ENCODE peak calls at places on chromosome 7, in four cellular contexts. One of them, this sample, is unnamed.

GRCh38 chr7:12564996-12565764 is 5.3 kb upstream of the SCIN start:
- DNase-seq in brain microvascular endothelial cell: peak; percentile 22
- DNase-seq in breast epithelium: no peak
- DNase-seq in ovary: no peak
- DNase-seq in this sample: no peak

GRCh38 chr7:66333443-66333842 is 128.3 kb downstream of the TPST1 start:
- DNase-seq in breast epithelium: no peak
- DNase-seq in ovary: no peak
- DNase-seq in brain microvascular endothelial cell: no peak
- DNase-seq in this sample: no peak

GRCh38 chr7:47577351-47577919 is 4.5 kb downstream of the TNS3 start:
- DNase-seq in ovary: no peak
- DNase-seq in breast epithelium: no peak
- DNase-seq in brain microvascular endothelial cell: no peak
- DNase-seq in this sample: no peak

GRCh38 chr7:986766-987722 is 4.1 kb downstream of the CYP2W1 start:
- DNase-seq in brain microvascular endothelial cell: no peak
- DNase-seq in breast epithelium: no peak
- DNase-seq in ovary: no peak
- DNase-seq in this sample: no peak

GRCh38 chr7:133275008-133275407 is 22.1 kb downstream of the EXOC4 start:
- DNase-seq in brain microvascular endothelial cell: no peak
- DNase-seq in ovary: no peak
- DNase-seq in breast epithelium: no peak
- DNase-seq in this sample: no peak

GRCh38 chr7:134290286-134290685 is 26.4 kb downstream of the SLC35B4 start:
- DNase-seq in breast epithelium: no peak
- DNase-seq in ovary: no peak
- DNase-seq in brain microvascular endothelial cell: peak; percentile 47
- DNase-seq in this sample: no peak

GRCh38 chr7:53119514-53119933 is 84.1 kb downstream of the POM121L12 start:
- DNase-seq in brain microvascular endothelial cell: no peak
- DNase-seq in breast epithelium: no peak
- DNase-seq in ovary: no peak
- DNase-seq in this sample: no peak

GRCh38 chr7:1748076-1748750 is 78.1 kb downstream of the ELFN1 start:
- DNase-seq in ovary: no peak
- DNase-seq in breast epithelium: no peak
- DNase-seq in brain microvascular endothelial cell: no peak
- DNase-seq in this sample: no peak

GRCh38 chr7:71165708-71166107 is 33.8 kb downstream of the GALNT17 start:
- DNase-seq in ovary: no peak
- DNase-seq in brain microvascular endothelial cell: no peak
- DNase-seq in breast epithelium: no peak
- DNase-seq in this sample: no peak

GRCh38 chr7:40922316-40922670 is 780.6 kb downstream of the INHBA start:
- DNase-seq in breast epithelium: peak; percentile 40
- DNase-seq in ovary: no peak
- DNase-seq in brain microvascular endothelial cell: peak; percentile 44
- DNase-seq in this sample: no peak

GRCh38 chr7:7181519-7182155 is 707 bp upstream of the C1GALT1 start:
- DNase-seq in brain microvascular endothelial cell: no peak
- DNase-seq in ovary: peak; percentile 24
- DNase-seq in breast epithelium: peak; percentile 36
- DNase-seq in this sample: peak; percentile 28

GRCh38 chr7:75872073-75872782 is 6.6 kb upstream of the RHBDD2 start:
- DNase-seq in ovary: no peak
- DNase-seq in brain microvascular endothelial cell: no peak
- DNase-seq in breast epithelium: no peak
- DNase-seq in this sample: no peak

GRCh38 chr7:504221-505081 is 15.2 kb downstream of the PDGFA start:
- DNase-seq in brain microvascular endothelial cell: no peak
- DNase-seq in breast epithelium: no peak
- DNase-seq in ovary: peak; percentile 11
- DNase-seq in this sample: no peak

GRCh38 chr7:144487906-144488305 is 84.4 kb upstream of the NOBOX start:
- DNase-seq in ovary: no peak
- DNase-seq in breast epithelium: no peak
- DNase-seq in brain microvascular endothelial cell: no peak
- DNase-seq in this sample: no peak

GRCh38 chr7:125516194-125516593 is 586.6 kb upstream of the POT1 start:
- DNase-seq in breast epithelium: no peak
- DNase-seq in brain microvascular endothelial cell: no peak
- DNase-seq in ovary: no peak
- DNase-seq in this sample: no peak

GRCh38 chr7:84210301-84210700 is 15.7 kb upstream of the SEMA3A start:
- DNase-seq in ovary: no peak
- DNase-seq in brain microvascular endothelial cell: no peak
- DNase-seq in breast epithelium: no peak
- DNase-seq in this sample: no peak

GRCh38 chr7:95113590-95113989 is 206.2 kb downstream of the PPP1R9A start:
- DNase-seq in brain microvascular endothelial cell: no peak
- DNase-seq in ovary: no peak
- DNase-seq in breast epithelium: no peak
- DNase-seq in this sample: no peak

GRCh38 chr7:6564091-6564770 is 13.0 kb upstream of the GRID2IP start:
- DNase-seq in breast epithelium: no peak
- DNase-seq in ovary: no peak
- DNase-seq in brain microvascular endothelial cell: no peak
- DNase-seq in this sample: no peak

GRCh38 chr7:70807650-70808049 is 324.3 kb upstream of the GALNT17 start:
- DNase-seq in brain microvascular endothelial cell: no peak
- DNase-seq in ovary: no peak
- DNase-seq in breast epithelium: no peak
- DNase-seq in this sample: no peak

GRCh38 chr7:1257863-1258262 is 25.2 kb downstream of the UNCX start:
- DNase-seq in ovary: no peak
- DNase-seq in breast epithelium: no peak
- DNase-seq in brain microvascular endothelial cell: no peak
- DNase-seq in this sample: no peak

GRCh38 chr7:136585954-136586670 is 282.3 kb upstream of the CHRM2 start:
- DNase-seq in ovary: no peak
- DNase-seq in breast epithelium: no peak
- DNase-seq in brain microvascular endothelial cell: no peak
- DNase-seq in this sample: no peak

GRCh38 chr7:46089281-46089680 is 168.2 kb upstream of the IGFBP3 start:
- DNase-seq in breast epithelium: no peak
- DNase-seq in brain microvascular endothelial cell: peak; percentile 58
- DNase-seq in ovary: no peak
- DNase-seq in this sample: no peak

GRCh38 chr7:132061931-132062330 is 505.5 kb upstream of the PODXL start:
- DNase-seq in brain microvascular endothelial cell: no peak
- DNase-seq in breast epithelium: no peak
- DNase-seq in ovary: no peak
- DNase-seq in this sample: no peak

GRCh38 chr7:22569586-22570321 is 69.8 kb upstream of the STEAP1B start:
- DNase-seq in brain microvascular endothelial cell: peak; percentile 73
- DNase-seq in ovary: no peak
- DNase-seq in breast epithelium: no peak
- DNase-seq in this sample: no peak

GRCh38 chr7:83166-83840 is 109.1 kb upstream of the FAM20C start:
- DNase-seq in breast epithelium: peak; percentile 15
- DNase-seq in ovary: no peak
- DNase-seq in brain microvascular endothelial cell: no peak
- DNase-seq in this sample: no peak

GRCh38 chr7:38629621-38630020 is 1.6 kb downstream of the AMPH start:
- DNase-seq in brain microvascular endothelial cell: no peak
- DNase-seq in ovary: no peak
- DNase-seq in breast epithelium: no peak
- DNase-seq in this sample: no peak

GRCh38 chr7:497346-497745 is 22.3 kb downstream of the PDGFA start:
- DNase-seq in breast epithelium: no peak
- DNase-seq in ovary: no peak
- DNase-seq in brain microvascular endothelial cell: no peak
- DNase-seq in this sample: no peak

GRCh38 chr7:83469076-83469475 is 179.9 kb downstream of the SEMA3E start:
- DNase-seq in brain microvascular endothelial cell: no peak
- DNase-seq in breast epithelium: no peak
- DNase-seq in ovary: no peak
- DNase-seq in this sample: no peak

GRCh38 chr7:97107192-97107800 is 10.2 kb upstream of the SDHAF3 start:
- DNase-seq in breast epithelium: no peak
- DNase-seq in brain microvascular endothelial cell: no peak
- DNase-seq in ovary: no peak
- DNase-seq in this sample: no peak

DNA sequence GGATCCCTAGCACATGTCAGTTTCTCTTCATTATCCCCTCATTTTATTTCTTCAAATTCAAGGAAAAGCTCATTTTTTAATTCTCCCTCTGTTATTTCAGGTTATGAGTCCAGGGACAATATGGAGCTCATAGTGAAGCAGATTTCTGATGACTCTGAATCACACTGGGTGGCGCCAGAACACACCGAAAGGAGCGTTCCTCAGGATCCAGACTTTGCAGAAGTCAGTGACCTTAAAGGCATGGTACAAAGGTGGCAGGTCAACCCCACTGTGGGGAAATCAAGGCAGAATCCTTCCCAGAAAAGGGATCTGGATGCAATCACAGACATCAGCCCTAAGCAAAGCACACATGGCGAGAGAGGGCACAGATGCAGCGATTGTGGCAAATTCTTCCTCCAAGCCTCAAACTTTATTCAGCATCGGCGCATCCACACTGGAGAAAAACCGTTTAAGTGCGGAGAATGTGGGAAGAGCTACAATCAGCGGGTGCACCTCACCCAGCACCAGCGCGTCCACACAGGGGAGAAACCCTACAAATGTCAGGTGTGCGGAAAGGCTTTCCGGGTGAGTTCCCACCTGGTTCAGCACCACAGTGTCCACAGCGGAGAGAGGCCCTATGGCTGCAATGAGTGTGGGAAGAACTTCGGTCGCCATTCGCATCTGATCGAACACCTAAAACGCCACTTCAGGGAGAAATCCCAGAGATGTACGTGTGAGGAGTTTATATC is 21.4 kb downstream of the ZKSCAN5 start:
- DNase-seq in ovary: no peak
- DNase-seq in breast epithelium: no peak
- DNase-seq in brain microvascular endothelial cell: peak; percentile 4
- DNase-seq in this sample: peak; percentile 22
- TF ChIP-seq CTCF in ovary: no peak
- TF ChIP-seq CTCF in breast epithelium: no peak
- TF ChIP-seq CTCF in brain microvascular endothelial cell: peak; percentile 47
- TF ChIP-seq CTCF in this sample: no peak

GRCh38 chr7:43138710-43139601 is 26.5 kb downstream of the HECW1 start:
- DNase-seq in brain microvascular endothelial cell: peak; percentile 85
- DNase-seq in ovary: no peak
- DNase-seq in breast epithelium: no peak
- DNase-seq in this sample: no peak

GRCh38 chr7:43137811-43138210 is 25.4 kb downstream of the HECW1 start:
- DNase-seq in brain microvascular endothelial cell: no peak
- DNase-seq in breast epithelium: no peak
- DNase-seq in ovary: no peak
- DNase-seq in this sample: no peak

GRCh38 chr7:43141091-43141490 is 28.6 kb downstream of the HECW1 start:
- DNase-seq in ovary: no peak
- DNase-seq in breast epithelium: no peak
- DNase-seq in brain microvascular endothelial cell: no peak
- DNase-seq in this sample: no peak

GRCh38 chr7:43142703-43143102 is 30.3 kb downstream of the HECW1 start:
- DNase-seq in brain microvascular endothelial cell: no peak
- DNase-seq in breast epithelium: no peak
- DNase-seq in ovary: no peak
- DNase-seq in this sample: no peak

GRCh38 chr7:43140186-43140585 is 27.7 kb downstream of the HECW1 start:
- DNase-seq in breast epithelium: no peak
- DNase-seq in brain microvascular endothelial cell: no peak
- DNase-seq in ovary: no peak
- DNase-seq in this sample: no peak
- H3K27me3 ChIP-seq in breast epithelium: no peaks in the 10 kb centered on the region
- H3K27me3 ChIP-seq in brain microvascular endothelial cell: no peaks in the 10 kb centered on the region
- H3K27me3 ChIP-seq in ovary: no peaks in the 10 kb centered on the region
- H3K27me3 ChIP-seq in this sample: peaks cover 4% of the 10 kb centered on the region

DNA sequence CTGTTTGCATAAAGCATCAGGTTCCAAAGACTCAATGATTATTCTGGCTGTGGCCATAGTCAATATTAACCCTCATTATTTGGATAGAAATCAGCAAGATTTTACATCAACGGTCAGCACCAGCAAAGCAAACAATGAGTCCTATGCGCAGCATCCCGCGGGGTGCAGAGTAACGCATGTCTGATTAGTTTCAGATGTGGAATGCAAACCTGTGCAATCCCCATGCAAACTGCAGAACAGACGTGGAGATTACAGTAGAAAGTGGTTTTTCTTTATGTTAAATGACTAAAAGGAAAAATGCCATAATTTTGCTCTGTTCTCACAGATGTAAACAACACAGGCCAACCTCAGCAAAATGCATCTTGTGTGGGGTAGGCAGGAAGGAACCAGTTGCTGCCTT is 258.1 kb upstream of the GRB10 start:
- DNase-seq in breast epithelium: no peak
- DNase-seq in brain microvascular endothelial cell: peak; percentile 36
- DNase-seq in ovary: no peak
- DNase-seq in this sample: no peak
- H3K27ac ChIP-seq in breast epithelium: no peak overlapping the region
- H3K27ac ChIP-seq in brain microvascular endothelial cell: no peak overlapping the region
- H3K27ac ChIP-seq in ovary: no peak overlapping the region
- H3K27ac ChIP-seq in this sample: no peak overlapping the region

GRCh38 chr7:36047254-36047653 is 105.8 kb upstream of the EEPD1 start:
- DNase-seq in breast epithelium: no peak
- DNase-seq in brain microvascular endothelial cell: no peak
- DNase-seq in ovary: no peak
- DNase-seq in this sample: no peak
- TF ChIP-seq CTCF in breast epithelium: no peak
- TF ChIP-seq CTCF in brain microvascular endothelial cell: peak; percentile 52
- TF ChIP-seq CTCF in ovary: no peak
- TF ChIP-seq CTCF in this sample: no peak

GRCh38 chr7:157016352-157017041 is 6.0 kb upstream of the MNX1 start:
- DNase-seq in ovary: no peak
- DNase-seq in brain microvascular endothelial cell: no peak
- DNase-seq in breast epithelium: no peak
- DNase-seq in this sample: no peak
- H3K27me3 ChIP-seq in ovary: no peaks in the 10 kb centered on the region
- H3K27me3 ChIP-seq in brain microvascular endothelial cell: peaks cover 97% of the 10 kb centered on the region
- H3K27me3 ChIP-seq in breast epithelium: peaks cover 16% of the 10 kb centered on the region
- H3K27me3 ChIP-seq in this sample: peaks cover 96% of the 10 kb centered on the region

DNA sequence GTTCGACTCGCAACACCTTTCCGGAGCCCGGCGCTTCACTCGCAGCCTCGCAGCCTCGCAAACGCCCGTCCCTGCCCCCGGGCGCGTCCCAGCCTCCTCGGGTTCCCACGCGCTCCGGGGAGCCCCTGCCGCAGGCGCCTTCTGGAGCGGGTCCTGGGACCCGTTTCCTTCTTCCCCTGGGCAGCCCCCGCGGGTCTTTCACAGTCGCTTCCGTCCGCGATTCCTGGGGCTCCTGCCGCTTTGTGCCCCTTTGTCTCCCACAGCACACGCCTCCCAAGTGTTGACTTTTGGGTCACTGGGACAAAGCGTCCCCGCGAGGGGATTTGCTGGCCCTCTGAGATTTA is 140.7 kb downstream of the DYNC2I1 start:
- DNase-seq in ovary: no peak
- DNase-seq in brain microvascular endothelial cell: no peak
- DNase-seq in breast epithelium: no peak
- DNase-seq in this sample: no peak
- H3K27ac ChIP-seq in ovary: no peak overlapping the region
- H3K27ac ChIP-seq in brain microvascular endothelial cell: no peak overlapping the region
- H3K27ac ChIP-seq in breast epithelium: no peak overlapping the region
- H3K27ac ChIP-seq in this sample: no peak overlapping the region

This sample was measured in CD4-positive, alpha-beta T cell.